ENCODE peak calls at places on chromosomes 3 and 15, in nine cellular contexts. Q is neural progenitor cell, I is hepatocyte, K is fibroblast of lung, S is H1, J is A673, V is HepG2, P is GM23248, Y is PC-9. B is an unnamed sample. For H3K4me1, the result is how much of the 10 kb centered on the place peaks cover.

GRCh38 chr15:99753066-99753465 is 19.8 kb upstream of the LYSMD4 start:
- DNase-seq in Y (no peak), S (no peak), V (no peak), J (no peak), Q (peak), I (no peak), K (no peak), P (no peak), B (no peak)

GRCh38 chr3:177437513-177438337 is 240.4 kb upstream of the TBL1XR1 start:
- DNase-seq in K (no peak), P (no peak), V (no peak), Y (no peak), J (peak), S (no peak), I (no peak), Q (no peak), B (no peak)

GRCh38 chr3:142288032-142288638 is 62.8 kb upstream of the GK5 start:
- DNase-seq in Y (no peak), V (no peak), Q (peak), J (no peak), S (no peak), I (no peak), P (no peak), K (no peak), B (no peak)

GRCh38 chr15:41564286-41564959 is 5.4 kb downstream of the TYRO3 start:
- DNase-seq in K (peak), P (no peak), S (peak), I (peak), J (no peak), Y (no peak), V (peak), Q (peak), B (no peak)

GRCh38 chr3:103495186-103495585 is 1060.4 kb downstream of the ZPLD1 start:
- DNase-seq in P (no peak), V (no peak), K (no peak), Y (no peak), J (peak), Q (no peak), I (no peak), S (no peak), B (no peak)

GRCh38 chr3:142168514-142168913 is 19.2 kb upstream of the TFDP2 start:
- DNase-seq in S (no peak), I (no peak), Y (no peak), J (no peak), Q (no peak), P (no peak), V (no peak), K (no peak), B (no peak)

GRCh38 chr15:68843425-68844311 is 23.0 kb upstream of the ANP32A start:
- DNase-seq in Y (no peak), K (peak), P (peak), J (peak), I (peak), S (peak), Q (peak), V (no peak), B (peak)

GRCh38 chr3:127701281-127701792 is 28.6 kb downstream of the ABTB1 start:
- DNase-seq in K (no peak), Y (no peak), S (no peak), I (no peak), P (no peak), Q (no peak), J (no peak), V (no peak), B (no peak)

GRCh38 chr3:196179380-196180308 is 31.6 kb downstream of the ZDHHC19 start:
- DNase-seq in Y (no peak), P (peak), J (no peak), S (no peak), I (no peak), V (no peak), K (peak), Q (peak), B (peak)

GRCh38 chr3:25405335-25405734 is 22.7 kb upstream of the RARB start:
- DNase-seq in I (no peak), Q (no peak), V (no peak), Y (no peak), S (no peak), J (no peak), K (no peak), P (no peak), B (no peak)

GRCh38 chr3:99637381-99638111 is 848 bp upstream of the COL8A1 start:
- DNase-seq in S (no peak), Y (peak), V (no peak), K (peak), P (peak), I (no peak), J (peak), Q (peak), B (peak)

GRCh38 chr3:37229740-37230139 is 55.4 kb upstream of the LRRFIP2 start:
- DNase-seq in P (no peak), V (peak), S (no peak), J (no peak), Q (no peak), I (peak), K (no peak), Y (no peak), B (no peak)

GRCh38 chr3:133197619-133198018 is 159.4 kb downstream of the TMEM108 start:
- DNase-seq in K (no peak), V (no peak), Y (no peak), P (no peak), J (no peak), Q (no peak), S (no peak), I (no peak), B (no peak)

GRCh38 chr3:27114684-27115083 is 254.5 kb downstream of the NEK10 start:
- DNase-seq in V (peak), J (no peak), K (no peak), Q (no peak), I (no peak), S (no peak), P (peak), Y (no peak), B (peak)

GRCh38 chr15:45307230-45307924 is 55.3 kb downstream of the SLC28A2 start:
- DNase-seq in V (peak), S (no peak), K (peak), Q (peak), Y (peak), P (peak), I (peak), J (peak), B (peak)

GRCh38 chr15:79896131-79896633 is 632 bp downstream of the MTHFS start:
- DNase-seq in Y (no peak), I (peak), V (peak), J (peak), K (no peak), P (peak), Q (peak), S (no peak), B (no peak)

GRCh38 chr3:42490243-42490642 is 12.2 kb upstream of the VIPR1 start:
- DNase-seq in P (no peak), S (peak), I (peak), J (no peak), K (no peak), Q (no peak), Y (peak), V (no peak), B (peak)

GRCh38 chr3:72080800-72081199 is 295.9 kb upstream of the PROK2 start:
- DNase-seq in J (no peak), I (no peak), Y (no peak), P (no peak), Q (no peak), V (no peak), S (no peak), K (no peak), B (no peak)

GRCh38 chr3:72081456-72081855 is 296.5 kb upstream of the PROK2 start:
- DNase-seq in P (no peak), V (no peak), Q (no peak), J (no peak), S (no peak), I (no peak), K (no peak), Y (no peak), B (no peak)

GRCh38 chr3:72082121-72082715 is 297.3 kb upstream of the PROK2 start:
- DNase-seq in J (no peak), I (no peak), P (peak), K (no peak), Y (no peak), S (no peak), Q (no peak), V (no peak), B (peak)

GRCh38 chr3:72085036-72085435 is 300.1 kb upstream of the PROK2 start:
- DNase-seq in I (no peak), Y (no peak), P (no peak), Q (no peak), S (no peak), J (no peak), V (no peak), K (no peak), B (no peak)

GRCh38 chr3:72082776-72083477 is 298.0 kb upstream of the PROK2 start:
- DNase-seq in I (no peak), S (no peak), J (no peak), P (no peak), Q (no peak), Y (no peak), V (no peak), K (no peak), B (no peak)
- H3K4me1 ChIP-seq in I (under half), S (under half), J (under half), P (under half), Q (under half), Y (under half), V (under half), K (under half), B (under half)

GRCh38 chr15:37100109-37100873 is at the start of gene MEIS2:
- DNase-seq in Y (peak), S (peak), J (peak), P (peak), Q (peak), V (peak), I (peak), K (peak), B (peak)
- TF ChIP-seq EZH2 in Y (no peak), S (no peak), J (no peak), P (no peak), Q (no peak), V (no peak), I (no peak), K (no peak), B (no peak)

GRCh38 chr3:71423151-71423906 is 160.2 kb downstream of the FOXP1 start:
- DNase-seq in J (peak), K (peak), Q (peak), V (no peak), P (no peak), Y (no peak), S (no peak), I (peak), B (peak)

GRCh38 chr3:71425491-71426071 is 157.9 kb downstream of the FOXP1 start:
- DNase-seq in I (no peak), V (no peak), K (peak), Y (no peak), Q (no peak), P (peak), J (no peak), S (no peak), B (peak)

GRCh38 chr3:71421475-71421819 is 162.1 kb downstream of the FOXP1 start:
- DNase-seq in V (no peak), Y (no peak), I (no peak), J (no peak), K (no peak), S (no peak), P (no peak), Q (no peak), B (no peak)

GRCh38 chr3:71419369-71419768 is 164.2 kb downstream of the FOXP1 start:
- DNase-seq in J (no peak), Y (no peak), V (no peak), S (no peak), I (no peak), P (no peak), Q (no peak), K (no peak), B (no peak)

DNA sequence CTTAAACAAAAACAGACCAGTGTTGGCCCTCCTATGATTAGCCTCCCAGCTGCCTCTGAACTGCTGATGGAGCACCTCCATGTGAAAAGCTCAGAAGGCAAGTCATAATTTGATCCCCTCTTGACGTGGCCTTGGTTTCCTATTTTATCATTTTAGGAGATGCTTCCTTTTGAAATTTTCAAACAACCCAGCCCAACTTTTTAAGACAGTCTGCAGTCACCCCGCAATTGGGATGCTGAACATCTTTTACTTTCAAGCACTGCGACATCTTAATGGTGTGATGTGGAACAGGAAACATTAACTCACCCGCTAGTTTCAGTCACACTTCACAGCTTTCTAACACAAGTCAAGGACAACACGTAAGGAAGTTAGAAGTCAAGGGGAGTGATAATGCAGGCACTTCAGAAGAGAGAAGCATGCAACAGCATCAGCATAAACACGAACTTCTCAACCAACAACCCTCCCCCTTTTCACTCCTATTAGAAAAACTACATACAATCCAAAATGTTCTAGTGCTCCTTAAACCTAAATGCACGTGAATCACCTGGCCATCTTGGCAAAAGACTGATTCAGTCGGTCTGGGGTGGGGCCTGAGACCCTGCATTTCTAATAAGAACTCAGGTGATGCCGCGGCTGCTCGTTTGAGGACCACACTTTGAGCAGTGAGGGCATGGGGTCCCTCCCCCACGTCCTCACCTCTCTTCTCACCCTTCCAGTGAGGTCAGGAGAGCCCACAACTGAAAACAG is 161.5 kb downstream of the FOXP1 start:
- DNase-seq in V (no peak), Q (no peak), J (no peak), P (no peak), Y (no peak), K (no peak), I (no peak), S (no peak), B (no peak)
- H3K4me1 ChIP-seq in V (under half), Q (under half), J (under half), P (under half), Y (under half), K (under half), I (under half), S (under half), B (under half)

GRCh38 chr3:22373182-22373581 is 622.2 kb upstream of the ZNF385D start:
- DNase-seq in V (no peak), I (no peak), Q (no peak), Y (no peak), P (no peak), K (no peak), S (no peak), J (no peak), B (no peak)
- TF ChIP-seq EZH2 in V (no peak), I (no peak), Q (no peak), Y (no peak), P (no peak), K (no peak), S (no peak), J (no peak), B (no peak)